ENCODE peak calls at places on chromosomes 1 and 21, in four cellular contexts. T is breast epithelium, F is endodermal cell, K is fibroblast of the aortic adventitia. I is an unnamed sample.

GRCh38 chr1:72062584-72062983 is 219.8 kb downstream of the NEGR1 start:
- DNase-seq in K (peak; percentile 10), T (no peak), F (no peak), I (no peak)

GRCh38 chr1:233081686-233082085 is 131.3 kb downstream of the NTPCR start:
- DNase-seq in T (peak; percentile 20), K (no peak), F (no peak), I (no peak)

GRCh38 chr1:20483833-20484525 is 2.0 kb downstream of the CAMK2N1 start:
- DNase-seq in K (peak; percentile 43), T (no peak), F (peak; percentile 82), I (no peak)

GRCh38 chr21:32592929-32593502 is 7.7 kb upstream of the TCP10L start:
- DNase-seq in K (no peak), T (no peak), F (no peak), I (no peak)

GRCh38 chr1:159562680-159563079 is 24.9 kb upstream of the APCS start:
- DNase-seq in K (no peak), T (no peak), F (peak; percentile 44), I (no peak)

GRCh38 chr1:5597991-5598823 is 394.0 kb downstream of the NPHP4 start:
- DNase-seq in F (peak; percentile 64), T (peak; percentile 30), K (no peak), I (no peak)

GRCh38 chr1:204520834-204521709 is 4.9 kb downstream of the MDM4 start:
- DNase-seq in F (peak; percentile 41), T (no peak), K (peak; percentile 19), I (no peak)

GRCh38 chr1:155226188-155226909 is 17.9 kb downstream of the MTX1 start:
- DNase-seq in K (peak; percentile 83), T (peak; percentile 69), F (peak; percentile 93), I (no peak)

GRCh38 chr1:53627666-53628065 is 111.3 kb downstream of the GLIS1 start:
- DNase-seq in K (no peak), F (peak; percentile 24), T (no peak), I (no peak)

GRCh38 chr1:25033030-25033827 is 103.2 kb upstream of the RUNX3 start:
- DNase-seq in F (no peak), K (no peak), T (no peak), I (no peak)

GRCh38 chr1:65681101-65681500 is 111.6 kb upstream of the PDE4B start:
- DNase-seq in F (no peak), T (no peak), K (peak; percentile 34), I (no peak)

GRCh38 chr1:145826030-145826429 is 2.0 kb downstream of the POLR3C start:
- DNase-seq in K (no peak), T (no peak), F (no peak), I (no peak)

GRCh38 chr1:62398377-62398776 is 38.5 kb upstream of the USP1 start:
- DNase-seq in T (no peak), F (no peak), K (peak; percentile 67), I (no peak)

GRCh38 chr1:213425631-213426030 is 374.6 kb downstream of the RPS6KC1 start:
- DNase-seq in F (no peak), T (no peak), K (no peak), I (no peak)

GRCh38 chr1:205275133-205275532 is 46.4 kb downstream of the NUAK2 start:
- DNase-seq in K (no peak), T (peak; percentile 38), F (no peak), I (no peak)

GRCh38 chr1:108117908-108118902 is 81.9 kb downstream of the SLC25A24 start:
- DNase-seq in K (peak; percentile 37), T (peak; percentile 32), F (no peak), I (no peak)

GRCh38 chr1:223496883-223497282 is 103.7 kb downstream of the CCDC185 start:
- DNase-seq in T (no peak), K (no peak), F (no peak), I (no peak)

GRCh38 chr1:168057921-168058320 is 78.8 kb downstream of the GPR161 start:
- DNase-seq in F (no peak), K (peak; percentile 41), T (no peak), I (no peak)

GRCh38 chr21:33212159-33212851 is 17.4 kb upstream of the IFNAR2 start:
- DNase-seq in F (no peak), T (no peak), K (peak; percentile 51), I (no peak)

GRCh38 chr1:68916227-68916853 is 419.5 kb upstream of the DEPDC1 start:
- DNase-seq in K (peak; percentile 94), F (no peak), T (no peak), I (no peak)

GRCh38 chr1:156945881-156946661 is 25.6 kb downstream of the LRRC71 start:
- DNase-seq in F (no peak), K (no peak), T (no peak), I (no peak)

GRCh38 chr1:44662683-44663030 is 11.6 kb downstream of the TMEM53 start:
- DNase-seq in K (no peak), F (no peak), T (no peak), I (no peak)

GRCh38 chr21:43312011-43312410 is 114.9 kb downstream of the SIK1 start:
- DNase-seq in F (no peak), T (no peak), K (no peak), I (no peak)

GRCh38 chr21:25831300-25831699 is 96.5 kb downstream of the GABPA start:
- DNase-seq in K (no peak), T (no peak), F (no peak), I (no peak)

GRCh38 chr1:189804352-189804751 is 673.3 kb downstream of the BRINP3 start:
- DNase-seq in F (peak; percentile 53), K (no peak), T (no peak), I (no peak)

DNA sequence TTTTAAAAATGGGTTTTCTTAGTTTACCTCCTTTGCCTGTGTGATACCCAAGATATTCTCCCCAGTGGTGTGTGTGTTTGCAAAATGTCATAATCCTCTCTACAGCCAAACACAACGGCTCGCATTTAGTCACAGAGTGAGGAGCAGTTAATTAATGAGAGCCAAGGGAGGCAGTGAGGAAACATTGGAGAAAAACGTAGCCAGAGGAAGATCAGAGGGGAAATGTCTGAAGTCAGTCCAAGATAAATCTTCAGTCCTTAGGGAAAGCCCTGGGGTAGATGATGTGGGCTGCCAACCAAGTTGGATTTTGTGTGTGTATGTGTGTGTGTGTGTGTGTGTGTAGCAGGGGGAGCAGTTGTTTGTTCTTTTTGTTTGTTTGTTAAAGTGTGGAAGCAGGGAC is 201.0 kb upstream of the PTBP2 start:
- DNase-seq in T (no peak), K (peak; percentile 72), F (no peak), I (no peak)
- H3K4me3 ChIP-seq in T (no peak overlapping the region), K (no peak overlapping the region), F (no peak overlapping the region), I (no peak overlapping the region)

GRCh38 chr1:23525558-23526174 is 5.4 kb downstream of the E2F2 start:
- DNase-seq in K (no peak), F (no peak), T (no peak), I (no peak)
- H3K4me3 ChIP-seq in K (no peak overlapping the region), F (no peak overlapping the region), T (no peak overlapping the region), I (no peak overlapping the region)

DNA sequence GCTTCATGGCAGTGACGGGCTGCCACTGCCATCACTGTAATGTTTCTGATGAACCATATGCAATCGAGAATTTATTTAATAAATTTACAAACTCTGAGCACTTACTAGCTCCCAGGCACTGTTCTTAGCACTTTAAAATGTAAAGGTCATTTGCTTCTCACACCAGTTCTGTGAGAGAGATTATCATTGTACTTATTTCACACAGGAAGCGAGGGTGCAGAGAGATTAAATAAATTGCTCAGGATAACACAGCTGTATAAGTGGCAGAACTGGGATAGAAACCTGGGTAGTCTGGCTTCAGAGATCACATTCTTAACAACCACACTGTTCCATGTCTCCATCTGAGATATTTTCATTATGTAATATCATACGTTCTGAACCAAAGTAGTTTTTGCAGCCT is 119.9 kb downstream of the MAST2 start:
- DNase-seq in F (no peak), K (no peak), T (no peak), I (no peak)
- H3K4me3 ChIP-seq in F (no peak overlapping the region), K (no peak overlapping the region), T (no peak overlapping the region), I (no peak overlapping the region)

GRCh38 chr1:1780598-1781525 is 2.6 kb upstream of the NADK start:
- DNase-seq in F (no peak), T (no peak), K (no peak), I (no peak)
- H3K4me3 ChIP-seq in F (no peak overlapping the region), T (peak overlapping the region; percentile 81), K (no peak overlapping the region), I (no peak overlapping the region)

GRCh38 chr1:214454619-214455396 is 96.6 kb downstream of the PTPN14 start:
- DNase-seq in K (peak; percentile 83), F (no peak), T (no peak), I (no peak)
- H3K4me3 ChIP-seq in K (no peak overlapping the region), F (no peak overlapping the region), T (no peak overlapping the region), I (no peak overlapping the region)

GRCh38 chr1:34316773-34317172 is 140.1 kb downstream of the C1orf94 start:
- DNase-seq in K (no peak), T (no peak), F (no peak), I (no peak)

GRCh38 chr1:34322969-34323368 is 146.3 kb downstream of the C1orf94 start:
- DNase-seq in K (no peak), F (no peak), T (no peak), I (no peak)

GRCh38 chr1:34315974-34316373 is 139.3 kb downstream of the C1orf94 start:
- DNase-seq in T (no peak), F (no peak), K (no peak), I (no peak)

GRCh38 chr1:34320081-34320480 is 143.4 kb downstream of the C1orf94 start:
- DNase-seq in K (peak; percentile 54), T (no peak), F (no peak), I (no peak)
- H3K4me3 ChIP-seq in K (no peak overlapping the region), T (no peak overlapping the region), F (no peak overlapping the region), I (no peak overlapping the region)

GRCh38 chr1:147676306-147677085 is 6.2 kb upstream of the ACP6 start:
- DNase-seq in T (no peak), K (peak; percentile 54), F (no peak), I (no peak)
- H3K4me3 ChIP-seq in T (no peak overlapping the region), K (no peak overlapping the region), F (no peak overlapping the region), I (no peak overlapping the region)

I was measured in RWPE2.